ENCODE peak calls at places on chromosomes 2 and 18, in nine cellular contexts. I is left lobe of liver, J is PC-3, A is posterior cingulate gyrus, N is astrocyte of the spinal cord, B is HTR-8/SVneo, F is NCI-H524, O is omental fat pad, K is Peyer's patch. P is an unnamed sample.

GRCh38 chr2:55050133-55050994 is at the start of gene RTN4:
- DNase-seq in N (peak), F (peak), O (peak), A (peak), I (peak), J (peak), K (peak), B (peak), P (peak)

GRCh38 chr2:19632327-19633040 is 269.3 kb downstream of the TTC32 start:
- DNase-seq in F (no peak), B (no peak), J (no peak), N (no peak), K (no peak), I (no peak), O (no peak), A (no peak), P (peak)

GRCh38 chr2:107542314-107542740 is 284.4 kb upstream of the RGPD4 start:
- DNase-seq in A (no peak), K (no peak), J (no peak), B (no peak), F (peak), I (no peak), N (peak), O (no peak), P (no peak)

GRCh38 chr2:145751634-145752033 is 1231.7 kb upstream of the ZEB2 start:
- DNase-seq in I (no peak), K (no peak), F (no peak), B (peak), N (peak), O (no peak), J (peak), A (no peak), P (no peak)

GRCh38 chr2:120749506-120750431 is 14.1 kb downstream of the GLI2 start:
- DNase-seq in B (no peak), F (no peak), O (no peak), N (peak), K (no peak), I (no peak), J (no peak), A (no peak), P (no peak)

GRCh38 chr2:70922591-70923234 is 13.0 kb upstream of the ATP6V1B1 start:
- DNase-seq in I (no peak), J (no peak), K (no peak), N (no peak), O (no peak), B (no peak), A (no peak), F (peak), P (no peak)

GRCh38 chr2:127106457-127106997 is 427 bp downstream of the BIN1 start:
- DNase-seq in J (no peak), I (no peak), K (no peak), F (no peak), N (peak), B (no peak), O (peak), A (no peak), P (no peak)

GRCh38 chr18:79738041-79738461 is 58.4 kb downstream of the CTDP1 start:
- DNase-seq in K (peak), O (no peak), F (no peak), A (no peak), N (no peak), B (no peak), J (no peak), I (no peak), P (no peak)

GRCh38 chr2:27830616-27831120 is 59.1 kb downstream of the MRPL33 start:
- DNase-seq in J (peak), N (peak), K (no peak), F (no peak), O (no peak), A (no peak), I (no peak), B (no peak), P (no peak)

GRCh38 chr2:178924817-178925216 is 117.6 kb upstream of the TTN start:
- DNase-seq in B (no peak), J (peak), A (no peak), I (no peak), N (no peak), F (no peak), O (no peak), K (no peak), P (no peak)

GRCh38 chr2:167471332-167471731 is 583.1 kb downstream of the XIRP2 start:
- DNase-seq in B (no peak), J (no peak), O (no peak), F (no peak), K (no peak), I (no peak), A (no peak), N (no peak), P (no peak)

GRCh38 chr18:51193621-51194287 is 3.7 kb downstream of the MEX3C start:
- DNase-seq in K (no peak), F (no peak), J (peak), B (no peak), N (peak), O (no peak), I (no peak), A (no peak), P (peak)

P was measured in cerebellar cortex.